ENCODE peak calls at places on chromosomes 3 and 15, in eight cellular contexts. D is cardiac fibroblast; C is esophagus muscularis mucosa; T is astrocyte of the spinal cord; A is fibroblast of pulmonary artery; L is right lobe of liver; K is CD8-positive, alpha-beta memory T cell; O is AG04449. U is an unnamed sample.

GRCh38 chr3:171876651-171877272 is 33.6 kb downstream of the TMEM212 start:
- DNase-seq in D (peak; percentile 98), C (no peak), T (peak; percentile 97), A (peak; percentile 97), L (no peak), K (no peak), O (peak; percentile 96), U (no peak)

GRCh38 chr3:162998205-162998604 is 1501.6 kb downstream of the OTOL1 start:
- DNase-seq in D (no peak), C (no peak), T (no peak), A (no peak), L (no peak), K (no peak), O (no peak), U (no peak)

GRCh38 chr3:37945803-37946530 is 44.6 kb upstream of the VILL start:
- DNase-seq in D (peak; percentile 84), C (peak; percentile 82), T (no peak), A (peak; percentile 81), L (no peak), K (no peak), O (no peak), U (peak; percentile 65)

GRCh38 chr3:147358144-147358992 is 48.0 kb downstream of the ZIC4 start:
- DNase-seq in D (no peak), C (peak; percentile 70), T (no peak), A (no peak), L (no peak), K (no peak), O (no peak), U (no peak)

GRCh38 chr3:57444469-57444868 is 99.7 kb downstream of the DNAH12 start:
- DNase-seq in D (no peak), C (no peak), T (no peak), A (no peak), L (no peak), K (no peak), O (no peak), U (no peak)

GRCh38 chr3:54087581-54088410 is 34.6 kb upstream of the CACNA2D3 start:
- DNase-seq in D (peak; percentile 31), C (peak; percentile 90), T (no peak), A (peak; percentile 29), L (no peak), K (no peak), O (no peak), U (peak; percentile 29)

GRCh38 chr3:187628169-187628568 is 42.0 kb downstream of the SST start:
- DNase-seq in D (no peak), C (no peak), T (no peak), A (no peak), L (no peak), K (no peak), O (no peak), U (no peak)

GRCh38 chr3:141493152-141493551 is 6.3 kb downstream of the RASA2 start:
- DNase-seq in D (no peak), C (no peak), T (no peak), A (no peak), L (no peak), K (peak; percentile 61), O (no peak), U (no peak)

GRCh38 chr15:101488300-101489164 is 975 bp downstream of the PCSK6 start:
- DNase-seq in D (no peak), C (no peak), T (no peak), A (no peak), L (no peak), K (no peak), O (no peak), U (no peak)

GRCh38 chr3:108437439-108437838 is 73.0 kb downstream of the MYH15 start:
- DNase-seq in D (no peak), C (no peak), T (no peak), A (no peak), L (no peak), K (no peak), O (no peak), U (no peak)

GRCh38 chr3:122558605-122559004 is 5.5 kb downstream of the PARP9 start:
- DNase-seq in D (no peak), C (no peak), T (no peak), A (no peak), L (no peak), K (no peak), O (no peak), U (no peak)

GRCh38 chr3:44989141-44989540 is 13.1 kb downstream of the EXOSC7 start:
- DNase-seq in D (no peak), C (no peak), T (no peak), A (no peak), L (no peak), K (no peak), O (no peak), U (no peak)

GRCh38 chr3:171561601-171562323 is 101.6 kb upstream of the TNIK start:
- DNase-seq in D (peak; percentile 19), C (no peak), T (no peak), A (peak; percentile 38), L (no peak), K (no peak), O (no peak), U (no peak)

GRCh38 chr3:184924547-184924946 is 112.6 kb downstream of the VPS8 start:
- DNase-seq in D (no peak), C (no peak), T (no peak), A (no peak), L (no peak), K (no peak), O (no peak), U (no peak)
- H3K4me3 ChIP-seq in D (no peak overlapping the region), C (no peak overlapping the region), T (no peak overlapping the region), A (no peak overlapping the region), L (no peak overlapping the region), K (no peak overlapping the region), O (no peak overlapping the region), U (no peak overlapping the region)

GRCh38 chr3:52196977-52197376 is 983 bp upstream of the ALAS1 start:
- DNase-seq in D (no peak), C (no peak), T (no peak), A (no peak), L (peak; percentile 68), K (no peak), O (no peak), U (no peak)
- H3K4me3 ChIP-seq in D (no peak overlapping the region), C (peak overlapping the region; percentile 70), T (no peak overlapping the region), A (no peak overlapping the region), L (no peak overlapping the region), K (no peak overlapping the region), O (no peak overlapping the region), U (no peak overlapping the region)

GRCh38 chr3:10502185-10502880 is 3.1 kb downstream of the ATP2B2 start:
- DNase-seq in D (no peak), C (no peak), T (no peak), A (no peak), L (peak; percentile 23), K (no peak), O (no peak), U (no peak)

GRCh38 chr3:10505050-10505790 is at the start of gene ATP2B2:
- DNase-seq in D (no peak), C (no peak), T (peak; percentile 1), A (no peak), L (no peak), K (no peak), O (no peak), U (peak; percentile 10)

GRCh38 chr3:10505791-10506585 is 602 bp upstream of the ATP2B2 start:
- DNase-seq in D (no peak), C (no peak), T (no peak), A (no peak), L (no peak), K (no peak), O (no peak), U (no peak)

GRCh38 chr3:10503217-10503796 is 2.1 kb downstream of the ATP2B2 start:
- DNase-seq in D (no peak), C (no peak), T (no peak), A (no peak), L (no peak), K (no peak), O (no peak), U (no peak)

GRCh38 chr3:10504161-10505049 is 981 bp downstream of the ATP2B2 start:
- DNase-seq in D (no peak), C (no peak), T (no peak), A (no peak), L (no peak), K (no peak), O (no peak), U (no peak)
- H3K4me3 ChIP-seq in D (no peak overlapping the region), C (peak overlapping the region; percentile 50), T (no peak overlapping the region), A (no peak overlapping the region), L (peak overlapping the region; percentile 54), K (no peak overlapping the region), O (no peak overlapping the region), U (no peak overlapping the region)

DNA sequence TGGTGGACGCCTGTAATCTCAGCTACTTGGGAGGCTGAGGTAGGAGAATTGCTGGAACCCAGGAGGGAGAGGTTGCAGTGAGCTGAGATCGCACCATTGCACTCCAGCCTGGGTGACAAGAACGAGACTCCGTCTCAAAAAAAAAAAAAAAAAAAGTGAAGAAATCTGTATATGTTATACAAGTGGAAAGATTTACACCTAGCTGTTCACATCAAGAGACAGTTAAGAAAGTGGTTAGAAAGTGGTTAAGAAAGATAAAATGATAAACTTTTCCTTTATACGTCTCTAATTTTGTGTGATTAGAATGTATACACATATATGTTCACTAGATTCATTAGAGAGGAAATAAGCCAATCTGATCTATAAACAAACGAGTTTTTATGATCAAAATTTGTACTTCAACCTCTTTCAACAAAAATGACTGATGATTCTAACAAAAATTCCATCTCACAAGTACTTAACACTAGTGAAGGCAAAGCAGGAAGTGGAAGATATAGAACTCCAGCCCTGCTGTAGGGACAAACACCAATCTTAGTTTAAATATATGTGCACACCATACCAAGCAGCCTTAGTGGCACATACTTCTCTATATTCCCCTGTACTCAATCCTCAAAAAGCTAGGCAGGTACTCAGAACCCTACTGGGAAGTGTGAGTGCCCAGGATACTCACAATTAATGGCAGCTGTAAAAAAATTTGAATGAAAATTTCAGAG is 51.2 kb downstream of the RAF1 start:
- DNase-seq in D (no peak), C (no peak), T (no peak), A (no peak), L (no peak), K (no peak), O (no peak), U (no peak)
- H3K4me3 ChIP-seq in D (no peak overlapping the region), C (no peak overlapping the region), T (no peak overlapping the region), A (no peak overlapping the region), L (no peak overlapping the region), K (no peak overlapping the region), O (no peak overlapping the region), U (no peak overlapping the region)

U was measured in MG63.